ENCODE peak calls at places on chromosomes 4 and X, in four cellular contexts. One of them, this sample, is unnamed.

GRCh38 chrX:68504237-68504636 is 5.4 kb downstream of the YIPF6 start:
- DNase-seq in body of pancreas: no peak
- DNase-seq in retinal pigment epithelial cell: peak; percentile 22
- DNase-seq in CD4-positive, alpha-beta memory T cell: peak; percentile 33
- DNase-seq in this sample: peak; percentile 28

GRCh38 chr4:17285747-17286146 is 226.1 kb downstream of the QDPR start:
- DNase-seq in CD4-positive, alpha-beta memory T cell: no peak
- DNase-seq in body of pancreas: no peak
- DNase-seq in retinal pigment epithelial cell: no peak
- DNase-seq in this sample: no peak

GRCh38 chrX:10518073-10518472 is 102.3 kb downstream of the MID1 start:
- DNase-seq in body of pancreas: no peak
- DNase-seq in retinal pigment epithelial cell: no peak
- DNase-seq in CD4-positive, alpha-beta memory T cell: no peak
- DNase-seq in this sample: no peak

GRCh38 chr4:107831140-107831539 is 6.4 kb downstream of the SGMS2 start:
- DNase-seq in CD4-positive, alpha-beta memory T cell: no peak
- DNase-seq in body of pancreas: no peak
- DNase-seq in retinal pigment epithelial cell: no peak
- DNase-seq in this sample: no peak

GRCh38 chr4:103994059-103994458 is 274.3 kb upstream of the TACR3 start:
- DNase-seq in CD4-positive, alpha-beta memory T cell: no peak
- DNase-seq in retinal pigment epithelial cell: no peak
- DNase-seq in body of pancreas: no peak
- DNase-seq in this sample: peak; percentile 31

GRCh38 chr4:2852481-2852881 is 8.8 kb downstream of the ADD1 start:
- DNase-seq in retinal pigment epithelial cell: no peak
- DNase-seq in body of pancreas: no peak
- DNase-seq in CD4-positive, alpha-beta memory T cell: no peak
- DNase-seq in this sample: peak; percentile 83

GRCh38 chr4:86935833-86936721 is 1.3 kb downstream of the AFF1 start:
- DNase-seq in CD4-positive, alpha-beta memory T cell: peak; percentile 79
- DNase-seq in retinal pigment epithelial cell: no peak
- DNase-seq in body of pancreas: peak; percentile 69
- DNase-seq in this sample: peak; percentile 87

GRCh38 chr4:147765121-147765521 is 33.2 kb downstream of the ARHGAP10 start:
- DNase-seq in retinal pigment epithelial cell: no peak
- DNase-seq in CD4-positive, alpha-beta memory T cell: no peak
- DNase-seq in body of pancreas: no peak
- DNase-seq in this sample: no peak

GRCh38 chrX:25968920-25969319 is 169.2 kb upstream of the MAGEB18 start:
- DNase-seq in body of pancreas: peak; percentile 55
- DNase-seq in retinal pigment epithelial cell: no peak
- DNase-seq in CD4-positive, alpha-beta memory T cell: no peak
- DNase-seq in this sample: peak; percentile 2

GRCh38 chr4:28082686-28083390 is 1222.2 kb downstream of the STIM2 start:
- DNase-seq in body of pancreas: no peak
- DNase-seq in retinal pigment epithelial cell: no peak
- DNase-seq in CD4-positive, alpha-beta memory T cell: no peak
- DNase-seq in this sample: no peak

GRCh38 chrX:81120936-81121351 is 80.8 kb downstream of the HMGN5 start:
- DNase-seq in body of pancreas: peak; percentile 34
- DNase-seq in CD4-positive, alpha-beta memory T cell: peak; percentile 36
- DNase-seq in retinal pigment epithelial cell: peak; percentile 14
- DNase-seq in this sample: peak; percentile 68

GRCh38 chr4:80420638-80421037 is 85.1 kb downstream of the CFAP299 start:
- DNase-seq in retinal pigment epithelial cell: no peak
- DNase-seq in body of pancreas: no peak
- DNase-seq in CD4-positive, alpha-beta memory T cell: no peak
- DNase-seq in this sample: no peak

GRCh38 chrX:131854586-131854985 is 168.5 kb upstream of the STK26 start:
- DNase-seq in retinal pigment epithelial cell: no peak
- DNase-seq in CD4-positive, alpha-beta memory T cell: peak; percentile 27
- DNase-seq in body of pancreas: no peak
- DNase-seq in this sample: no peak

GRCh38 chr4:40185830-40186664 is 10.8 kb upstream of the RHOH start:
- DNase-seq in retinal pigment epithelial cell: no peak
- DNase-seq in body of pancreas: no peak
- DNase-seq in CD4-positive, alpha-beta memory T cell: no peak
- DNase-seq in this sample: peak; percentile 94

GRCh38 chr4:88697588-88698329 is at the start of gene NAP1L5:
- DNase-seq in retinal pigment epithelial cell: no peak
- DNase-seq in CD4-positive, alpha-beta memory T cell: peak; percentile 86
- DNase-seq in body of pancreas: peak; percentile 62
- DNase-seq in this sample: peak; percentile 63

GRCh38 chrX:81238166-81238565 is 36.3 kb downstream of the SH3BGRL start:
- DNase-seq in body of pancreas: no peak
- DNase-seq in retinal pigment epithelial cell: no peak
- DNase-seq in CD4-positive, alpha-beta memory T cell: no peak
- DNase-seq in this sample: no peak

GRCh38 chrX:106791495-106791894 is 11.0 kb upstream of the TBC1D8B start:
- DNase-seq in retinal pigment epithelial cell: no peak
- DNase-seq in body of pancreas: no peak
- DNase-seq in CD4-positive, alpha-beta memory T cell: peak; percentile 5
- DNase-seq in this sample: peak; percentile 11

GRCh38 chrX:47189906-47190305 is 3.7 kb upstream of the UBA1 start:
- DNase-seq in retinal pigment epithelial cell: no peak
- DNase-seq in body of pancreas: no peak
- DNase-seq in CD4-positive, alpha-beta memory T cell: no peak
- DNase-seq in this sample: no peak

GRCh38 chr4:170051402-170051801 is 25.2 kb upstream of the MFAP3L start:
- DNase-seq in body of pancreas: no peak
- DNase-seq in retinal pigment epithelial cell: no peak
- DNase-seq in CD4-positive, alpha-beta memory T cell: no peak
- DNase-seq in this sample: no peak

GRCh38 chrX:5788930-5789329 is 439.7 kb downstream of the NLGN4X start:
- DNase-seq in body of pancreas: no peak
- DNase-seq in CD4-positive, alpha-beta memory T cell: no peak
- DNase-seq in retinal pigment epithelial cell: no peak
- DNase-seq in this sample: no peak

GRCh38 chr4:98845960-98846359 is 83.0 kb downstream of the EIF4E start:
- DNase-seq in body of pancreas: no peak
- DNase-seq in CD4-positive, alpha-beta memory T cell: no peak
- DNase-seq in retinal pigment epithelial cell: no peak
- DNase-seq in this sample: no peak

GRCh38 chr4:112381996-112382692 is 85.0 kb downstream of the ALPK1 start:
- DNase-seq in CD4-positive, alpha-beta memory T cell: no peak
- DNase-seq in retinal pigment epithelial cell: no peak
- DNase-seq in body of pancreas: no peak
- DNase-seq in this sample: no peak

GRCh38 chrX:140507982-140508305 is 3.1 kb upstream of the SOX3 start:
- DNase-seq in CD4-positive, alpha-beta memory T cell: no peak
- DNase-seq in retinal pigment epithelial cell: no peak
- DNase-seq in body of pancreas: no peak
- DNase-seq in this sample: no peak

GRCh38 chr4:153099391-153100140 is 104.7 kb upstream of the TRIM2 start:
- DNase-seq in retinal pigment epithelial cell: no peak
- DNase-seq in CD4-positive, alpha-beta memory T cell: no peak
- DNase-seq in body of pancreas: no peak
- DNase-seq in this sample: no peak

GRCh38 chr4:63528592-63528991 is 880.7 kb downstream of the TECRL start:
- DNase-seq in body of pancreas: no peak
- DNase-seq in retinal pigment epithelial cell: no peak
- DNase-seq in CD4-positive, alpha-beta memory T cell: no peak
- DNase-seq in this sample: no peak

GRCh38 chrX:24371391-24371972 is 11.0 kb downstream of the SUPT20HL1 start:
- DNase-seq in CD4-positive, alpha-beta memory T cell: peak; percentile 56
- DNase-seq in body of pancreas: peak; percentile 75
- DNase-seq in retinal pigment epithelial cell: no peak
- DNase-seq in this sample: peak; percentile 76

GRCh38 chrX:24364326-24364725 is 3.9 kb downstream of the SUPT20HL1 start:
- DNase-seq in CD4-positive, alpha-beta memory T cell: no peak
- DNase-seq in body of pancreas: no peak
- DNase-seq in retinal pigment epithelial cell: no peak
- DNase-seq in this sample: no peak

GRCh38 chrX:24364851-24365538 is 4.6 kb downstream of the SUPT20HL1 start:
- DNase-seq in retinal pigment epithelial cell: no peak
- DNase-seq in CD4-positive, alpha-beta memory T cell: no peak
- DNase-seq in body of pancreas: no peak
- DNase-seq in this sample: no peak

GRCh38 chrX:24372021-24372763 is 11.8 kb downstream of the SUPT20HL1 start:
- DNase-seq in body of pancreas: no peak
- DNase-seq in retinal pigment epithelial cell: no peak
- DNase-seq in CD4-positive, alpha-beta memory T cell: no peak
- DNase-seq in this sample: no peak

GRCh38 chrX:24369816-24370215 is 9.4 kb downstream of the SUPT20HL1 start:
- DNase-seq in retinal pigment epithelial cell: no peak
- DNase-seq in body of pancreas: no peak
- DNase-seq in CD4-positive, alpha-beta memory T cell: no peak
- DNase-seq in this sample: no peak
- H3K4me3 ChIP-seq in retinal pigment epithelial cell: no peak overlapping the region
- H3K4me3 ChIP-seq in body of pancreas: no peak overlapping the region
- H3K4me3 ChIP-seq in CD4-positive, alpha-beta memory T cell: no peak overlapping the region
- H3K4me3 ChIP-seq in this sample: no peak overlapping the region

DNA sequence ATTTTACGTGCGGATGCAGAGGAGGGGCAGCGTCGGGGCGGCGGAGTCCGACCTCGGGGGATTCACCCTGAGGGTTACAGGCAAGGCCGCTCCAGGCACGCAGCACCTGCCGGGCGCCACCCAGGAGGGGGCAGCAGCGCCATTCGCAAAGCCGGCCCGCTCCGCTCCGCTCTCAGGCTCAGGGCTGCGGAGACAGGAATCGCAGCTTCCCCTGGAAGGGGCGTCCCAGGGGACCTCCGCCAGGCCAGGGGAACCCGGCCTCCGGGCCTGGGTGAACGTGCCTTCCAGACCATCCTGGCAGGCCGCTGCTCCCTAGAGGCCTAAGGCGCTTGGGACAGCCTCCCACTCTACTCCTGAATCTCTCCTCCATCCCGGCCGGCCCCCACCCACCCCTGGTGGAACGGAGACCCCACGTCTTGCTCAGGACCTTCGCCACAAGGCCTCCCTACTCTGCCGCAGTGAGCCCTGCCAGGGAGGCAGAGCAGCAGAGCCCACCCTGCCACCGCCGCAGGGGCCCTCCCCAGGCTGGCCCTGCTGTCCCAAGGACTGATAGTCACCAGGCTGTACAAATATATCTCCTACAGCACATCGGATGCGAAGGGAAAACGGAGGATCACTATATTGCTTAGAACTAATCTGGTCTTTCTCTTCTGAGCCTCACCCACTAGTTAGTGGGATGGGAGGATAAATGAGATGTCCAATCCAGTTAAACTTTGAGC is 114.9 kb downstream of the SMIM20 start:
- DNase-seq in body of pancreas: peak; percentile 81
- DNase-seq in CD4-positive, alpha-beta memory T cell: peak; percentile 43
- DNase-seq in retinal pigment epithelial cell: no peak
- DNase-seq in this sample: peak; percentile 76
- H3K4me3 ChIP-seq in body of pancreas: no peak overlapping the region
- H3K4me3 ChIP-seq in CD4-positive, alpha-beta memory T cell: no peak overlapping the region
- H3K4me3 ChIP-seq in retinal pigment epithelial cell: peak overlapping the region; percentile 28
- H3K4me3 ChIP-seq in this sample: no peak overlapping the region

GRCh38 chr4:65658117-65658516 is 12.2 kb downstream of the EPHA5 start:
- DNase-seq in body of pancreas: no peak
- DNase-seq in retinal pigment epithelial cell: no peak
- DNase-seq in CD4-positive, alpha-beta memory T cell: no peak
- DNase-seq in this sample: no peak

GRCh38 chr4:65651031-65651430 is 19.3 kb downstream of the EPHA5 start:
- DNase-seq in body of pancreas: no peak
- DNase-seq in CD4-positive, alpha-beta memory T cell: no peak
- DNase-seq in retinal pigment epithelial cell: no peak
- DNase-seq in this sample: no peak

GRCh38 chr4:65654976-65655375 is 15.3 kb downstream of the EPHA5 start:
- DNase-seq in body of pancreas: no peak
- DNase-seq in CD4-positive, alpha-beta memory T cell: no peak
- DNase-seq in retinal pigment epithelial cell: no peak
- DNase-seq in this sample: no peak

GRCh38 chr4:65656008-65656407 is 14.3 kb downstream of the EPHA5 start:
- DNase-seq in body of pancreas: no peak
- DNase-seq in CD4-positive, alpha-beta memory T cell: no peak
- DNase-seq in retinal pigment epithelial cell: no peak
- DNase-seq in this sample: no peak

DNA sequence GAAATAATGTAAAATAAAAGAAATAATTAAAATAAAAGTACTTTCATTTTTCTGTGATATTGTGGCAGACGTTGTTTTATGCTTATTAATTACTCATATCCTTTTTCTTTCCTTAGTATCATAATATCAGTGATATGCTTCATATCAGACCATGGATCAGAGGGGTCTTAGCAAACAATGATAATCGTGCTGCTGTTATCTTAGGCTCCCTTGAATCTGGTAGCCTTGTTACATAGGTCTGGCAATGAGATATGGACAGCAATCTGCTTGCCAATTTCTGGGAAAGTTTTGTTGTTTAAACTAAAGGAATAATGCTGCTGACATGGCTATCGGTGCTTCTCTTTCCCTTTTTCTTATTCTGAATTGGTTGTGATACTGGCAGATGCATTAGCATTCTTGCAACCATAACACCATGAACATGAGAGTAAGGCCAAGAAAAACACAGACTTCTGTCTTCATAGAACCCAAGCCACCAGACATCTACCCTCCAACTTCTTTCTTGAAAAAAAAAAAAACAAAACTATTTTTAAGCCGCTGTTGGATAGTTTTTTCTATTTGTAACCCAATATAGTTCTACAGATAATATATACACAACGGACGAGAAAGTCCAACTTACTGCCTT is 16.4 kb downstream of the EPHA5 start:
- DNase-seq in CD4-positive, alpha-beta memory T cell: no peak
- DNase-seq in retinal pigment epithelial cell: no peak
- DNase-seq in body of pancreas: no peak
- DNase-seq in this sample: no peak
- H3K4me3 ChIP-seq in CD4-positive, alpha-beta memory T cell: no peak overlapping the region
- H3K4me3 ChIP-seq in retinal pigment epithelial cell: no peak overlapping the region
- H3K4me3 ChIP-seq in body of pancreas: no peak overlapping the region
- H3K4me3 ChIP-seq in this sample: no peak overlapping the region

DNA sequence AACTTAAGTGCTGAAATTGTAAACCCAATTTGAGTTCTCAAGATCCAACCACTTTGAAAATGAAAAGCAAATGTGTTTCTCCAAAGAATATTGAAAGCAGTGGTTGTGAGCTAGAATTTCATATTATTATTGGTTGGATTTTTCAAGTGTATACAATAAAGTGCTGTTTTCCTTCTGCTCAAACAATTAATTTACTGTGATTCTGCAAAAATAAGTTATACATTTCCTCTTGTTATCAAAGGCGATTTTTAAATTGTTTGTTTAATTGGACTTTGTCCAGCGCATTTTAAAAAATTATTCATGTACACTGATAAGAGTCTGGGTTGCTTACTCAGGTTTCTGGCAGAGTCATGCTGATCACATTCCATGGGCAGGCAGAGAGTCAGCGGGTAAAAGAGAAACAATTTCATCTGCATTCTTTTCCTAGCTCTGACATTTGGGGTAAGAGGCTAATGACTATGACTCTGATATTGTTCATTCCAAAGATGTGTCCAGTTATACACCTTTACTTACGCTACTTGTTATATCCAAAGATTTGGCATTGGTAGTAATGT is 8.9 kb downstream of the FAT4 start:
- DNase-seq in body of pancreas: peak; percentile 13
- DNase-seq in CD4-positive, alpha-beta memory T cell: no peak
- DNase-seq in retinal pigment epithelial cell: peak; percentile 62
- DNase-seq in this sample: no peak
- H3K4me3 ChIP-seq in body of pancreas: no peak overlapping the region
- H3K4me3 ChIP-seq in CD4-positive, alpha-beta memory T cell: no peak overlapping the region
- H3K4me3 ChIP-seq in retinal pigment epithelial cell: no peak overlapping the region
- H3K4me3 ChIP-seq in this sample: no peak overlapping the region

This sample was measured in GM12865.